ENCODE peak calls at places on chromosomes 1 and 21, in five cellular contexts. One of them, this sample, is unnamed. For H3K9me3, the result is how much of the 10 kb centered on the place peaks cover.

GRCh38 chr1:113456967-113457366 is 66.7 kb downstream of the MAGI3 start:
- DNase-seq in WERI-Rb-1: no peak
- DNase-seq in uterus: peak
- DNase-seq in IMR-90: peak
- DNase-seq in mucosa of descending colon: no peak
- DNase-seq in this sample: peak

GRCh38 chr1:921011-921837 is 2.5 kb upstream of the SAMD11 start:
- DNase-seq in mucosa of descending colon: no peak
- DNase-seq in uterus: peak
- DNase-seq in IMR-90: peak
- DNase-seq in WERI-Rb-1: peak
- DNase-seq in this sample: no peak

GRCh38 chr1:221712198-221712684 is 29.6 kb downstream of the DUSP10 start:
- DNase-seq in WERI-Rb-1: no peak
- DNase-seq in IMR-90: peak
- DNase-seq in mucosa of descending colon: no peak
- DNase-seq in uterus: no peak
- DNase-seq in this sample: no peak

GRCh38 chr1:45299981-45300668 is 26.6 kb upstream of the HPDL start:
- DNase-seq in uterus: peak
- DNase-seq in IMR-90: peak
- DNase-seq in WERI-Rb-1: peak
- DNase-seq in mucosa of descending colon: no peak
- DNase-seq in this sample: no peak

GRCh38 chr1:94143809-94144176 is 22.8 kb upstream of the ABCA4 start:
- DNase-seq in mucosa of descending colon: no peak
- DNase-seq in uterus: no peak
- DNase-seq in IMR-90: no peak
- DNase-seq in WERI-Rb-1: no peak
- DNase-seq in this sample: no peak

GRCh38 chr1:7235871-7236472 is 450.7 kb downstream of the CAMTA1 start:
- DNase-seq in mucosa of descending colon: no peak
- DNase-seq in IMR-90: no peak
- DNase-seq in uterus: no peak
- DNase-seq in WERI-Rb-1: no peak
- DNase-seq in this sample: no peak

GRCh38 chr1:64183380-64183984 is 19.9 kb upstream of the UBE2U start:
- DNase-seq in IMR-90: peak
- DNase-seq in uterus: peak
- DNase-seq in mucosa of descending colon: no peak
- DNase-seq in WERI-Rb-1: no peak
- DNase-seq in this sample: no peak

GRCh38 chr1:204763773-204764427 is 78.4 kb upstream of the LRRN2 start:
- DNase-seq in uterus: peak
- DNase-seq in WERI-Rb-1: peak
- DNase-seq in mucosa of descending colon: peak
- DNase-seq in IMR-90: peak
- DNase-seq in this sample: peak

GRCh38 chr1:174812656-174813055 is 187.1 kb upstream of the CACYBP start:
- DNase-seq in WERI-Rb-1: no peak
- DNase-seq in mucosa of descending colon: no peak
- DNase-seq in IMR-90: peak
- DNase-seq in uterus: no peak
- DNase-seq in this sample: no peak

GRCh38 chr1:150469291-150469690 is 17.9 kb upstream of the TARS2 start:
- DNase-seq in mucosa of descending colon: no peak
- DNase-seq in uterus: no peak
- DNase-seq in IMR-90: no peak
- DNase-seq in WERI-Rb-1: no peak
- DNase-seq in this sample: no peak

GRCh38 chr1:94677087-94677486 is 135.5 kb upstream of the F3 start:
- DNase-seq in IMR-90: no peak
- DNase-seq in mucosa of descending colon: no peak
- DNase-seq in uterus: no peak
- DNase-seq in WERI-Rb-1: no peak
- DNase-seq in this sample: no peak

GRCh38 chr1:19179597-19180271 is 30.3 kb downstream of the UBR4 start:
- DNase-seq in WERI-Rb-1: peak
- DNase-seq in IMR-90: peak
- DNase-seq in mucosa of descending colon: no peak
- DNase-seq in uterus: no peak
- DNase-seq in this sample: no peak
- TF ChIP-seq CTCF in WERI-Rb-1: peak
- TF ChIP-seq CTCF in IMR-90: peak
- TF ChIP-seq CTCF in mucosa of descending colon: no peak
- TF ChIP-seq CTCF in uterus: no peak
- TF ChIP-seq CTCF in this sample: no peak

DNA sequence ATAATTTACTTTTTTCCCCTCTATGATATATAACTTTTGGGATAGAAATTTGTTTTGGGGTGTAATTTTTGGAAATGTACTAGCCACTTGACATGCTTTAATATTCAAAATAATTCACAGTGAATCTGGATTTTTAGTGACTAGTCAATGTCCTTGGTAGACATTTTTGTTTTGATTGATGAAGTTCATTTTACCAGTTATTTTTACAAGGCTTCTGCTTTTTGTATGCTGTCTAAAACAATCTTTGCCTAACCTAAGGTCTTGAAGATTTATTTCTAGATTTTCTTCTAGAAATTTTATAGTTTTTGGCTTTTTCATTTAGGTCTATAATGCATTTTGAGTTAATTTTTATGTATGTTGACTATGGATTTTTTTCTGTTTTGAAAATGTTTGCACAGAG is 30.9 kb downstream of the DISP1 start:
- DNase-seq in WERI-Rb-1: no peak
- DNase-seq in IMR-90: no peak
- DNase-seq in uterus: no peak
- DNase-seq in mucosa of descending colon: no peak
- DNase-seq in this sample: no peak
- H3K4me3 ChIP-seq in WERI-Rb-1: no peak
- H3K4me3 ChIP-seq in IMR-90: no peak
- H3K4me3 ChIP-seq in uterus: no peak
- H3K4me3 ChIP-seq in mucosa of descending colon: no peak
- H3K4me3 ChIP-seq in this sample: no peak

DNA sequence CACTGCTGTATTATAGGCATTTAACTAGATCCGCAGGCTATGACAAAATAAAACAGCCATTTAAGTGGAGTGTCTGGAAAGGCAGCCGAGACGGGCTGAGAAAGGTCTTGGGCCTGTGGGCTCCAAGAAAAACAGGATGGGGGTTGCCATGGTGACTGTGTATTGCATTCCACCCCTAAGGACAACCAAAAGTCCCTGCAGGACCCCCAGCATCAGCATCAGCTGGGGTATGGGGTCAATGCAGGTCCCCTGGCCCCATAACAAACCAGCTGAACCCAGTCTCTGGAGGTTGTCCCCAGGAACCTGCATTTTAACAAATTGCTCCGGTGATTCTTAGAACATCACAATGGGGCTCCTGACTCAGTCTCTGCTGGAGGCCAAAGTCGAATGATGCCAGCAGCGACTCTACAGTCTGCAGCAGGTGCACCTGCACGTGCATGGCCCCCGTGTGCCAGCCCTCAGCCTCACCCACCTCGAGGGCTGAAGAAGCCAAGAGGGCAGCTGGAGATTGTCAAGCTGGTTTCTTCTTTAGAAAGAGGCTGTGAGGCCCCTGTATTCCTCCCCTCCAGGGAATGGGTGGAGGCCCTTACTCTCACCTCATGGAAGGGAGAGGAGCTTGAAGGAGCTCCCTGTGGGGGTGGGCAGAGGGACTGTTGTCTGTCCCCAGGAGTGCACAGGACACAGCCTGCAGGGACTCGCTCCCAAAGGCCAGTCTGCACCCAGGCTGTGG is 287.3 kb downstream of the NPHP4 start:
- DNase-seq in IMR-90: no peak
- DNase-seq in uterus: no peak
- DNase-seq in WERI-Rb-1: no peak
- DNase-seq in mucosa of descending colon: no peak
- DNase-seq in this sample: no peak
- H3K9me3 ChIP-seq in IMR-90: under half
- H3K9me3 ChIP-seq in uterus: under half
- H3K9me3 ChIP-seq in WERI-Rb-1: under half
- H3K9me3 ChIP-seq in mucosa of descending colon: under half
- H3K9me3 ChIP-seq in this sample: under half

GRCh38 chr1:59025201-59025600 is 241.4 kb upstream of the JUN start:
- DNase-seq in uterus: no peak
- DNase-seq in IMR-90: peak
- DNase-seq in mucosa of descending colon: no peak
- DNase-seq in WERI-Rb-1: no peak
- DNase-seq in this sample: no peak
- TF ChIP-seq CTCF in uterus: no peak
- TF ChIP-seq CTCF in IMR-90: no peak
- TF ChIP-seq CTCF in mucosa of descending colon: no peak
- TF ChIP-seq CTCF in WERI-Rb-1: no peak
- TF ChIP-seq CTCF in this sample: no peak

GRCh38 chr1:59132353-59132752 is 164.5 kb upstream of the FGGY start:
- DNase-seq in WERI-Rb-1: no peak
- DNase-seq in uterus: no peak
- DNase-seq in mucosa of descending colon: no peak
- DNase-seq in IMR-90: no peak
- DNase-seq in this sample: no peak
- H3K4me3 ChIP-seq in WERI-Rb-1: no peak
- H3K4me3 ChIP-seq in uterus: no peak
- H3K4me3 ChIP-seq in mucosa of descending colon: no peak
- H3K4me3 ChIP-seq in IMR-90: no peak
- H3K4me3 ChIP-seq in this sample: no peak

GRCh38 chr21:8991088-8991907 is 1530.1 kb upstream of the TPTE start:
- DNase-seq in mucosa of descending colon: no peak
- DNase-seq in uterus: no peak
- DNase-seq in IMR-90: no peak
- DNase-seq in WERI-Rb-1: no peak
- DNase-seq in this sample: no peak
- H3K9me3 ChIP-seq in mucosa of descending colon: half or more
- H3K9me3 ChIP-seq in uterus: under half
- H3K9me3 ChIP-seq in IMR-90: under half
- H3K9me3 ChIP-seq in WERI-Rb-1: under half
- H3K9me3 ChIP-seq in this sample: under half

GRCh38 chr1:240190881-240191385 is 99.2 kb downstream of the FMN2 start:
- DNase-seq in IMR-90: peak
- DNase-seq in mucosa of descending colon: no peak
- DNase-seq in uterus: peak
- DNase-seq in WERI-Rb-1: no peak
- DNase-seq in this sample: no peak
- TF ChIP-seq CTCF in IMR-90: peak
- TF ChIP-seq CTCF in mucosa of descending colon: no peak
- TF ChIP-seq CTCF in uterus: peak
- TF ChIP-seq CTCF in WERI-Rb-1: no peak
- TF ChIP-seq CTCF in this sample: no peak

GRCh38 chr1:8823295-8823664 is 5.8 kb upstream of the RERE start:
- DNase-seq in IMR-90: no peak
- DNase-seq in WERI-Rb-1: no peak
- DNase-seq in mucosa of descending colon: no peak
- DNase-seq in uterus: no peak
- DNase-seq in this sample: no peak

GRCh38 chr1:8825985-8826481 is 8.6 kb upstream of the RERE start:
- DNase-seq in mucosa of descending colon: no peak
- DNase-seq in uterus: no peak
- DNase-seq in IMR-90: peak
- DNase-seq in WERI-Rb-1: no peak
- DNase-seq in this sample: no peak

GRCh38 chr1:8818325-8818775 is 910 bp upstream of the RERE start:
- DNase-seq in IMR-90: peak
- DNase-seq in uterus: peak
- DNase-seq in mucosa of descending colon: no peak
- DNase-seq in WERI-Rb-1: no peak
- DNase-seq in this sample: peak

GRCh38 chr1:8821084-8821483 is 3.6 kb upstream of the RERE start:
- DNase-seq in mucosa of descending colon: no peak
- DNase-seq in WERI-Rb-1: no peak
- DNase-seq in IMR-90: no peak
- DNase-seq in uterus: no peak
- DNase-seq in this sample: no peak

GRCh38 chr1:8822383-8823294 is 5.2 kb upstream of the RERE start:
- DNase-seq in mucosa of descending colon: no peak
- DNase-seq in IMR-90: peak
- DNase-seq in uterus: peak
- DNase-seq in WERI-Rb-1: peak
- DNase-seq in this sample: no peak
- H3K4me3 ChIP-seq in mucosa of descending colon: no peak
- H3K4me3 ChIP-seq in IMR-90: no peak
- H3K4me3 ChIP-seq in uterus: no peak
- H3K4me3 ChIP-seq in WERI-Rb-1: peak
- H3K4me3 ChIP-seq in this sample: no peak

DNA sequence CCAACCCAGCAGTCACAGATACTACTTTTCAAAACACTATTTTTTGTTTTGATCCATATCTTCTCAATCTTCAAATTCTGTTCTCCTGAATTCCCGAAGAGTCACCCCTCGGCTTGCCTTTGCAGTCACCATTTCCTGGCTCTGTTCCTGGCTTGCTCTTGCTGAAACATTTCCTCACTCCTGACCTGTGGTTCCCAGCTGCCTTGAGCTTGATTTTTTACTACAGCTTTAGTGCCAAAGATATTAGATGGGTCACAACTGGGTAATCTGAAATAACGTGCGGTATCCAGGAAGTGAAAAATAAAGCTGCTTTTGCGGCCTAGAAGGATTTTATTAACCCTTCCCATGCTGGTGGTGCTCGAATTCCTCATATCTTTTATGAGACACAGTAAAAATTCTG is 318.8 kb downstream of the PCP4 start:
- DNase-seq in IMR-90: no peak
- DNase-seq in WERI-Rb-1: no peak
- DNase-seq in uterus: no peak
- DNase-seq in mucosa of descending colon: no peak
- DNase-seq in this sample: no peak
- H3K9me3 ChIP-seq in IMR-90: under half
- H3K9me3 ChIP-seq in WERI-Rb-1: under half
- H3K9me3 ChIP-seq in uterus: under half
- H3K9me3 ChIP-seq in mucosa of descending colon: under half
- H3K9me3 ChIP-seq in this sample: under half

This sample was measured in thoracic aorta.